ENCODE peak calls at places on chromosomes 7 and 10, in ten cellular contexts. T, F, S, B, W, Y, I, O, H and R are unnamed samples.

GRCh38 chr7:234041-234711 is 41.8 kb downstream of the FAM20C start:
- DNase-seq in T (no peak), F (peak), S (no peak), B (no peak), W (peak), Y (peak), I (no peak), O (no peak), H (no peak), R (no peak)

GRCh38 chr7:151017953-151018420 is 6.3 kb downstream of the ATG9B start:
- DNase-seq in T (no peak), F (peak), S (peak), B (peak), W (peak), Y (no peak), I (peak), O (peak), H (peak), R (peak)

GRCh38 chr7:87886875-87887274 is 10.6 kb downstream of the DBF4 start:
- DNase-seq in T (no peak), F (no peak), S (no peak), B (no peak), W (peak), Y (no peak), I (no peak), O (peak), H (peak), R (no peak)

GRCh38 chr10:117830832-117831231 is 215.9 kb downstream of the RAB11FIP2 start:
- DNase-seq in T (no peak), F (no peak), S (no peak), B (no peak), W (no peak), Y (no peak), I (no peak), O (no peak), H (no peak), R (no peak)

GRCh38 chr10:24417053-24417452 is 208.1 kb downstream of the KIAA1217 start:
- DNase-seq in T (no peak), F (no peak), S (no peak), B (no peak), W (no peak), Y (no peak), I (no peak), O (peak), H (peak), R (no peak)

GRCh38 chr7:100358857-100359212 is 918 bp downstream of the PILRB start:
- DNase-seq in T (no peak), F (no peak), S (peak), B (no peak), W (no peak), Y (no peak), I (no peak), O (no peak), H (no peak), R (no peak)

GRCh38 chr10:21675157-21675796 is 141.2 kb downstream of the MLLT10 start:
- DNase-seq in T (no peak), F (no peak), S (no peak), B (peak), W (peak), Y (no peak), I (peak), O (peak), H (peak), R (no peak)

GRCh38 chr7:80488406-80488805 is 23.5 kb downstream of the GNAT3 start:
- DNase-seq in T (no peak), F (no peak), S (no peak), B (no peak), W (no peak), Y (no peak), I (no peak), O (no peak), H (peak), R (no peak)

GRCh38 chr10:101224910-101225823 is 4.1 kb downstream of the LBX1 start:
- DNase-seq in T (no peak), F (no peak), S (no peak), B (no peak), W (no peak), Y (no peak), I (peak), O (no peak), H (no peak), R (no peak)

GRCh38 chr10:124176309-124177179 is 83.1 kb upstream of the CHST15 start:
- DNase-seq in T (no peak), F (no peak), S (no peak), B (no peak), W (no peak), Y (no peak), I (no peak), O (peak), H (no peak), R (no peak)

GRCh38 chr10:5666324-5667220 is at the start of gene ASB13:
- DNase-seq in T (no peak), F (peak), S (peak), B (peak), W (peak), Y (peak), I (peak), O (peak), H (peak), R (peak)

GRCh38 chr7:156609010-156609877 is 31.3 kb upstream of the RNF32 start:
- DNase-seq in T (no peak), F (no peak), S (no peak), B (no peak), W (no peak), Y (no peak), I (no peak), O (peak), H (no peak), R (no peak)

GRCh38 chr7:121011401-121011800 is 22.9 kb downstream of the CPED1 start:
- DNase-seq in T (no peak), F (no peak), S (no peak), B (no peak), W (no peak), Y (no peak), I (no peak), O (no peak), H (no peak), R (no peak)

GRCh38 chr7:65230231-65230630 is 143.4 kb upstream of the ZNF92 start:
- DNase-seq in T (no peak), F (no peak), S (no peak), B (no peak), W (no peak), Y (no peak), I (no peak), O (no peak), H (no peak), R (no peak)

GRCh38 chr10:27369832-27370231 is 129.2 kb upstream of the ACBD5 start:
- DNase-seq in T (no peak), F (no peak), S (no peak), B (no peak), W (peak), Y (no peak), I (no peak), O (peak), H (no peak), R (no peak)

GRCh38 chr7:93028610-93029009 is 89.2 kb downstream of the SAMD9 start:
- DNase-seq in T (no peak), F (no peak), S (no peak), B (no peak), W (no peak), Y (no peak), I (no peak), O (no peak), H (no peak), R (no peak)

GRCh38 chr7:29853072-29853471 is 46.8 kb downstream of the WIPF3 start:
- DNase-seq in T (no peak), F (no peak), S (no peak), B (no peak), W (no peak), Y (no peak), I (no peak), O (no peak), H (no peak), R (no peak)

GRCh38 chr7:102432476-102433318 is 678 bp upstream of the ORAI2 start:
- DNase-seq in T (no peak), F (no peak), S (no peak), B (no peak), W (no peak), Y (no peak), I (no peak), O (no peak), H (no peak), R (no peak)

GRCh38 chr7:101693498-101694091 is 64.5 kb upstream of the MYL10 start:
- DNase-seq in T (no peak), F (no peak), S (no peak), B (no peak), W (no peak), Y (no peak), I (no peak), O (no peak), H (no peak), R (no peak)

GRCh38 chr7:150974468-150975391 is 3.4 kb downstream of the KCNH2 start:
- DNase-seq in T (no peak), F (no peak), S (no peak), B (no peak), W (peak), Y (peak), I (peak), O (peak), H (no peak), R (peak)

GRCh38 chr7:75072978-75073282 is 672 bp downstream of the RCC1L start:
- DNase-seq in T (no peak), F (no peak), S (no peak), B (no peak), W (no peak), Y (no peak), I (no peak), O (no peak), H (no peak), R (no peak)

GRCh38 chr7:2263176-2263575 is 21.1 kb downstream of the NUDT1 start:
- DNase-seq in T (no peak), F (no peak), S (no peak), B (no peak), W (no peak), Y (no peak), I (no peak), O (no peak), H (no peak), R (no peak)

GRCh38 chr7:34425194-34425593 is 232.8 kb upstream of the NPSR1 start:
- DNase-seq in T (no peak), F (no peak), S (no peak), B (no peak), W (no peak), Y (no peak), I (no peak), O (no peak), H (no peak), R (no peak)

GRCh38 chr7:16369851-16370250 is 51.5 kb downstream of the CRPPA start:
- DNase-seq in T (no peak), F (no peak), S (no peak), B (no peak), W (no peak), Y (no peak), I (no peak), O (no peak), H (no peak), R (no peak)

GRCh38 chr10:132385721-132386418 is 11.1 kb upstream of the PWWP2B start:
- DNase-seq in T (peak), F (peak), S (peak), B (no peak), W (no peak), Y (peak), I (no peak), O (no peak), H (no peak), R (no peak)

GRCh38 chr7:18941197-18941596 is 176.2 kb downstream of the TWIST1 start:
- DNase-seq in T (no peak), F (no peak), S (no peak), B (no peak), W (no peak), Y (no peak), I (no peak), O (peak), H (peak), R (no peak)

GRCh38 chr10:119852277-119852676 is 20.4 kb downstream of the MCMBP start:
- DNase-seq in T (no peak), F (no peak), S (no peak), B (no peak), W (no peak), Y (no peak), I (no peak), O (no peak), H (no peak), R (no peak)

GRCh38 chr7:30032310-30033125 is 4.3 kb downstream of the PLEKHA8 start:
- DNase-seq in T (no peak), F (no peak), S (no peak), B (no peak), W (no peak), Y (no peak), I (no peak), O (peak), H (peak), R (no peak)

GRCh38 chr10:11209810-11210141 is 192.1 kb downstream of the CELF2 start:
- DNase-seq in T (no peak), F (no peak), S (no peak), B (no peak), W (no peak), Y (no peak), I (no peak), O (no peak), H (no peak), R (no peak)

GRCh38 chr7:155763721-155764431 is 48.4 kb downstream of the SHH start:
- DNase-seq in T (no peak), F (no peak), S (no peak), B (no peak), W (no peak), Y (no peak), I (peak), O (peak), H (peak), R (no peak)

GRCh38 chr7:22730921-22731654 is 4.1 kb downstream of the IL6 start:
- DNase-seq in T (no peak), F (no peak), S (no peak), B (no peak), W (peak), Y (no peak), I (no peak), O (peak), H (peak), R (no peak)

GRCh38 chr7:151088019-151088855 is 2.0 kb downstream of the AGAP3 start:
- DNase-seq in T (no peak), F (no peak), S (no peak), B (no peak), W (no peak), Y (peak), I (no peak), O (no peak), H (peak), R (no peak)

GRCh38 chr7:146636033-146636356 is 519.4 kb downstream of the CNTNAP2 start:
- DNase-seq in T (no peak), F (no peak), S (no peak), B (no peak), W (no peak), Y (no peak), I (no peak), O (no peak), H (no peak), R (no peak)

GRCh38 chr7:106819546-106819945 is 45.5 kb upstream of the PIK3CG start:
- DNase-seq in T (no peak), F (no peak), S (no peak), B (no peak), W (no peak), Y (no peak), I (no peak), O (no peak), H (no peak), R (no peak)

DNA sequence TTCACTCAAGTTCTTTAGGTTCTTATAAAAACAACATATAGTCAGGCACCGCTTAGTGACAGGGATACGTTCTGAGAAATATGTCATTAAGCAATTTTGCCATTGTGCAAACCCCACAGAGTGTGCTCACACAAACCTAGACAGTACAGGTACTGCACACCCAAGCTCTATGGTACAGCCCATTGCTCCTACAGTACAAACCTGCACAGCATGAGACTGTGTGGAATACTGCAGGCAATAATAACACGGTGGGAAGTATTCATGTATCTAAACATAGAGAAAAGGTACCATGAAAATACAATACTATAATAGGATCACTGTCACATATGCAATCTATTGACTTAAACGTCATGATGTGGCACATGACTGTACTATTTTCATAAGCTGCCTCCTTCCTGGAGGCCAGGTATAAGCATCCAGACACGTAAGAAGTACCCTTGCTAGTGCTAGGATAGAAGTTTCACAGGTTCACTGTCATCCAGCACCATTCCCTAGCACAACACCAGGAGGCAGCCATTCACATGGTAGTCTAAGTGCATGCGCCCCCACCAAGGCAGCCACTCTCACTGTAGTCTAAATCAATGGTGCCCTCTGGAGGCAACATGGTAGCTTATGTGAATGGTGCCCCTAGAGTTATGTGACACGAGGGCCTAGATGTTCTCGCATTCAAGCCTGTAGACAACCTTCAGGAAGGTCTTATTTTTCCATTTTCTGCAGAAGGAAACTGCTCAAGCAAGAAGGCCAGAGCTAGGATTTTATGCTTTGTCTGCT is 98.5 kb downstream of the ARHGAP22 start:
- DNase-seq in T (no peak), F (no peak), S (no peak), B (no peak), W (peak), Y (no peak), I (no peak), O (peak), H (peak), R (no peak)
- TF ChIP-seq CTCF in T (peak), F (no peak), S (peak), B (no peak), W (peak), Y (peak), I (no peak), O (peak), H (peak), R (no peak)

DNA sequence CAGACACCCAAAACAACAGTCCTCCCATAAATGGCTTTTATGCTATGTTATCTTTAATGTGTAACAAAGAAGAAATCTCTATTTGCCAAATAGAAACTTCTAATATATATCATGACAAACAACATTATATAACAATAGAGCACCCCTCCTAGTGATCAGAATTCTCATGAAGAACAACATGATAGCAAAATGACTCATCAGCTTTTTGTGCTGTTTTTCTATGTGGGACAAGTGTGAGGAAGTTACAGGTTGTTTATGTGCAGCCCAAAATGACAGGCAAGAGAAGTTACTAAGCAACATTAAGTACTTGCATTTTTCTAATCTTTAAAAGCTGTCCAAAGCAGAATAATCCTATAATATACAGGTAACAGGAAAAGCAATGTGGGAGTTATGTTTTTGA is 7.7 kb downstream of the DGKB start:
- DNase-seq in T (no peak), F (no peak), S (no peak), B (no peak), W (no peak), Y (no peak), I (no peak), O (no peak), H (no peak), R (no peak)
- TF ChIP-seq CTCF in T (no peak), F (no peak), S (no peak), B (no peak), W (no peak), Y (no peak), I (no peak), O (no peak), H (no peak), R (no peak)

DNA sequence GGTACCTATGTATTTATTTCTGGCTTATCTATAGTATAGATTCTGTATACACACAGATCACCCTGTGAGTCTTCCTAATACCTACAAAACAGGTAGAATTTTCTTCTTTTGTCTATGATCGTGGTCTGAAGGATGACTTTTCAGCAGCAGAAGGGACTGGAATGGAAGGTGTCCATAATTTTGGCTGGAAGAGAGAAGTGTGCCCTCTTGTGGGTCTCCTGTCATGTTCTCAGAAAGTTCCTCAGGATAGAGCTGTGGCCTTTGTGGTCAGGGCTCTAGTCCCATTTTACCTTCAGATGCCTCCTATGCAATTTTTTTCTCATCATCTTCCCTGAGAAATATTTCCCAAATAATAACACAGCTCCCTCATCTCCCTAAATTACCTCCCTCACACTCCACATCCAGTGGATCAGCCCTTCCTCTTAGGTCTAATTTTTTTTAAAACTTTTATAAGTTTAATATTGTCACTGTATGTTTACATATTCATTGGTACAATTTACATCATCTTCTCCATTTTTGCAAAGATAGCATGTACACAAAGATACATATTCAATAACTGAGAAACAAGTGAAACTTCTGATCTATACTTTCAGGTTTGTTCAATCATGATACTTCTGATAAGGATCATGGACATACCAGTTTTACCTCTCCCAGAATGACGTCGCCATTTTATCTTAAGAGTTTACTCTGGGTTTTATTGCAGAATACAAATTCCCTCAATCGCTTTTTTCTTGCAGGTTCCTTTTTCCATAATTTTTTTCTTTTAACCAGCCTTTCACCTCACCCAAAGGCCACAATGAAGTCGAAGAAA is 112.7 kb downstream of the REEP3 start:
- DNase-seq in T (no peak), F (no peak), S (no peak), B (no peak), W (peak), Y (no peak), I (no peak), O (peak), H (peak), R (no peak)
- TF ChIP-seq CTCF in T (peak), F (peak), S (peak), B (peak), W (peak), Y (peak), I (no peak), O (peak), H (peak), R (no peak)

GRCh38 chr7:108805808-108806397 is 236.2 kb downstream of the DNAJB9 start:
- DNase-seq in T (no peak), F (no peak), S (no peak), B (no peak), W (peak), Y (no peak), I (no peak), O (peak), H (peak), R (no peak)
- TF ChIP-seq CTCF in T (peak), F (peak), S (peak), B (peak), W (peak), Y (no peak), I (peak), O (peak), H (peak), R (no peak)